ENCODE peak calls at places on chromosomes 5 and 9, in six cellular contexts. W, E, V, I, P and J are unnamed samples.

GRCh38 chr5:50709471-50709870 is 43.0 kb downstream of the PARP8 start:
- DNase-seq in V (no peak), W (peak; percentile 69), I (no peak), E (no peak), P (peak; percentile 18), J (no peak)

GRCh38 chr5:67238191-67238590 is 41.6 kb upstream of the CD180 start:
- DNase-seq in I (no peak), W (no peak), E (no peak), V (no peak), P (peak; percentile 58), J (no peak)

GRCh38 chr5:74954919-74955318 is 88.7 kb upstream of the FAM169A start:
- DNase-seq in W (peak; percentile 16), I (no peak), E (no peak), P (peak; percentile 54), V (no peak), J (no peak)

GRCh38 chr5:143024227-143024920 is 254.2 kb downstream of the ARHGAP26 start:
- DNase-seq in W (no peak), I (no peak), E (no peak), V (no peak), P (no peak), J (no peak)

GRCh38 chr9:96327694-96328352 is 25.8 kb upstream of the HSD17B3 start:
- DNase-seq in W (peak; percentile 70), E (no peak), I (peak; percentile 53), P (peak; percentile 61), V (peak; percentile 5), J (peak; percentile 52)

GRCh38 chr5:115573133-115573532 is 28.6 kb upstream of the FEM1C start:
- DNase-seq in V (no peak), W (peak; percentile 55), E (no peak), P (peak; percentile 57), I (no peak), J (no peak)

GRCh38 chr9:3224931-3225330 is 300.9 kb downstream of the RFX3 start:
- DNase-seq in I (no peak), P (no peak), E (no peak), W (no peak), V (no peak), J (no peak)

GRCh38 chr9:21684831-21685362 is 117.5 kb upstream of the MTAP start:
- DNase-seq in V (peak; percentile 100), W (peak; percentile 79), P (peak; percentile 62), E (peak; percentile 99), I (no peak), J (no peak)

GRCh38 chr5:128349044-128349629 is 188.9 kb downstream of the FBN2 start:
- DNase-seq in E (peak; percentile 8), V (peak; percentile 46), P (no peak), I (no peak), W (no peak), J (no peak)

GRCh38 chr9:124257865-124258764 is at the start of gene NEK6:
- DNase-seq in W (no peak), E (no peak), V (no peak), I (no peak), P (peak; percentile 45), J (peak; percentile 83)

GRCh38 chr5:95895771-95896170 is 65.9 kb downstream of the ELL2 start:
- DNase-seq in I (no peak), E (no peak), V (no peak), P (no peak), W (no peak), J (no peak)

GRCh38 chr9:16029056-16029615 is 476.3 kb downstream of the CCDC171 start:
- DNase-seq in I (no peak), W (no peak), P (peak; percentile 24), E (no peak), V (no peak), J (no peak)

GRCh38 chr9:77897292-77897691 is 134.3 kb downstream of the GNAQ start:
- DNase-seq in V (no peak), I (no peak), P (no peak), E (no peak), W (peak; percentile 6), J (no peak)

GRCh38 chr5:110048508-110048907 is 358.8 kb downstream of the MAN2A1 start:
- DNase-seq in E (no peak), V (no peak), P (no peak), W (no peak), I (no peak), J (no peak)

GRCh38 chr9:137305788-137306545 is 3.9 kb upstream of the NRARP start:
- DNase-seq in I (no peak), V (no peak), P (no peak), E (no peak), W (no peak), J (no peak)

GRCh38 chr5:103293099-103293498 is 34.5 kb downstream of the MACIR start:
- DNase-seq in P (no peak), V (no peak), E (no peak), I (no peak), W (no peak), J (no peak)

GRCh38 chr5:118371973-118372650 is 616.2 kb downstream of the DTWD2 start:
- DNase-seq in E (no peak), I (no peak), V (no peak), W (no peak), P (no peak), J (no peak)

GRCh38 chr9:37732086-37732744 is 21.4 kb upstream of the TRMT10B start:
- DNase-seq in I (no peak), E (no peak), W (no peak), P (no peak), V (no peak), J (no peak)

GRCh38 chr9:28887188-28887884 is 1314.1 kb upstream of the C9orf72 start:
- DNase-seq in W (no peak), E (no peak), I (no peak), P (no peak), V (no peak), J (no peak)

GRCh38 chr9:113564804-113565237 is 101.3 kb downstream of the RGS3 start:
- DNase-seq in W (peak; percentile 41), P (peak; percentile 83), V (no peak), E (no peak), I (no peak), J (no peak)

GRCh38 chr9:111360881-111361280 is 30.9 kb upstream of the OR2K2 start:
- DNase-seq in W (no peak), V (no peak), P (no peak), I (no peak), E (no peak), J (no peak)

GRCh38 chr9:137499416-137499815 is 40.3 kb upstream of the NSMF start:
- DNase-seq in P (no peak), W (no peak), I (no peak), E (no peak), V (no peak), J (no peak)

GRCh38 chr5:136056771-136057335 is 28.1 kb downstream of the TGFBI start:
- DNase-seq in W (no peak), V (no peak), P (no peak), E (no peak), I (no peak), J (no peak)

GRCh38 chr5:93589812-93590215 is 6.8 kb downstream of the NR2F1 start:
- DNase-seq in I (no peak), W (no peak), V (no peak), P (no peak), E (no peak), J (no peak)
- TF ChIP-seq CTCF in I (no peak), W (peak; percentile 28), V (no peak), P (no peak), E (no peak), J (no peak)

DNA sequence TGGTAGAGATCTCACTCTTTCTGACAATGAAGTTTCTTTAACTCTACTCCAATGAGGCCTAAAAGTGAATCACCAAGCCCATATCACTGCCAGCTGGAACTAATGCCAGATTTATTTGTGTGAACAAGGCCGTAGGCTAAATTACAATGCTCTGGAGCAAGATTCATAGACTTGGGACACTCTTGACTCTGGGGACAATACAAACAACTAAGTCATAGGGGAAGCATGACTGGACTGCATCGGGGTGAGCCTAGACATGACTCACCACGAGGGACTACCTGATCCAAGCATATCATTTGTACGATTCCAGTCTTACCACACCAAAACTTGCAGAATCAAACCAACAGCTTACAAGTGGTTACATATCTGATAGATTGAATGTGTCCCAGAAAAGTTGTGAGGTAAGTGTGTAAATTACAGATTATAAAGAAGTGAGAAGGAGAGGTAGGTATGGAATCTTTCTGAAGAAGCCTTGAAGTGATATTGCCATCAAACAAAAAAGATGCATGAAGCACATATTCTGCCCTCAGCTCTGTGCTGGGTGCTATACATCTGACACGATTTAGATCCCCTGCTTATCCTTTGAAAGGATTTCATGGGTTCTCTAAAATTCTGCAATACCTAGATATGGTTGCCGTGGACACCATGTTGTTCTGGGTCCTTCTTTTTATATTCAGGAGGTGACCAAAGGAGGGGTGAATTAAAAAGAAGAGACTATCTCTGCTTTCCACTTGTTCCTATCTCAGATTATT is 199.3 kb upstream of the PDE4D start:
- DNase-seq in V (no peak), I (no peak), W (peak; percentile 76), P (peak; percentile 61), E (no peak), J (no peak)
- TF ChIP-seq CTCF in V (no peak), I (no peak), W (no peak), P (no peak), E (no peak), J (no peak)

DNA sequence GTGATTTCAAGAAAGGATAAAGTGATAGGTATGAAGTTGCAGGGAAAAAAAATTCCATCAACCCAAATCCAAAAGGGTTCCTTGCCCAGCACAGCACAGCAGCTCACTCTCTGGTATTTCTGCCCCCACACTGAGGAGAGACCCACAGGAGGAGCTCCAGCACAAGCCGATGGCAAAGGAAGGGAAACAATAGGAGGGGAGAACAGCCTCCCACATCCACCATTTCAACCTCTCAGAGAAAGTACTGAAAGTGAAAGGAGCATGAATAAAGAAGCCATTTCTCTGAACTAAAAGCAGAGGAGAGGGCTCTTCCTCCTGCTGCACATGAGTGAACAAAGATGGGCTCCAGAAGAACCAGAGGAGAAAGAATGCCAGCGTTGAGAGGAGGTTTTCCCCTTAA is 54.9 kb upstream of the ZSWIM6 start:
- DNase-seq in P (peak; percentile 32), E (no peak), V (no peak), I (no peak), W (peak; percentile 29), J (peak; percentile 43)
- TF ChIP-seq CTCF in P (peak; percentile 37), E (no peak), V (no peak), I (no peak), W (peak; percentile 67), J (no peak)

GRCh38 chr9:117412841-117413240 is 2.0 kb downstream of the ASTN2 start:
- DNase-seq in E (no peak), P (no peak), I (no peak), V (no peak), W (no peak), J (no peak)

GRCh38 chr9:117413346-117414219 is 1.3 kb downstream of the ASTN2 start:
- DNase-seq in P (no peak), I (peak; percentile 36), W (no peak), E (no peak), V (no peak), J (peak; percentile 23)

GRCh38 chr9:117412006-117412715 is 2.7 kb downstream of the ASTN2 start:
- DNase-seq in W (no peak), I (no peak), V (no peak), P (no peak), E (no peak), J (no peak)

GRCh38 chr9:117409321-117409720 is 5.5 kb downstream of the ASTN2 start:
- DNase-seq in I (no peak), E (no peak), W (no peak), V (no peak), P (no peak), J (no peak)

DNA sequence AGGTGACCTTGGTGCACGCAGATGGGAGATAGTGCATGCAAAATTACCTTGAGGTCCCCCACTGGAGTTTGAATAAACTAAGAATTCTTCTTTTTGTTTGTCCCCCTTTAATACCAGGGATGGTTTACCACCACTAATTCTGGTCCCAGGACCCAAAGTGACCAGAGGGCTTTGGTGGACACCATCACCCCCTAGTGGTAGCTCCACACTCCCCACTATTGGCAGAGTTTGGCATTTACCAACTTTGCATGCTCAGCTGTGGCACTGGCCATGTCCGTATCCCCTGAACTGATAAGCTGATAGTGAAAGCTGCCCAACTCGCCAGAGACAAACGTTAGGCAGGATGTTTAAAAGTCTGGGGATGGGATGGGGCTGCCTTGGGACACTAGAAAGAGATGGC is 3.3 kb downstream of the ASTN2 start:
- DNase-seq in I (peak; percentile 57), W (no peak), E (no peak), V (no peak), P (no peak), J (peak; percentile 56)
- TF ChIP-seq CTCF in I (peak; percentile 75), W (peak; percentile 69), E (no peak), V (peak; percentile 84), P (peak; percentile 53), J (peak; percentile 50)